ENCODE peak calls at places on chromosome 2, in seven cellular contexts. One of them, this sample, is unnamed.

GRCh38 chr2:11222845-11223244 is 67.6 kb downstream of the SLC66A3 start:
- DNase-seq in foreskin fibroblast: no peak
- DNase-seq in activated naive CD8-positive, alpha-beta T cell treated with anti-CD3 and anti-CD28 coated beads, Interleukin-2, amount 10 ng/mL, durations not matched to agents 7 days and 5 days: no peak
- DNase-seq in stimulated activated naive CD4-positive, alpha-beta T cell treated with Interleukin-2 at 50 U/mL for 16 hours: no peak
- DNase-seq in PC-3: no peak
- DNase-seq in left cardiac atrium: no peak
- DNase-seq in progenitor cell of endocrine pancreas: no peak
- DNase-seq in this sample: no peak

GRCh38 chr2:216776076-216776726 is 80.9 kb upstream of the IGFBP5 start:
- DNase-seq in foreskin fibroblast: no peak
- DNase-seq in left cardiac atrium: no peak
- DNase-seq in activated naive CD8-positive, alpha-beta T cell treated with anti-CD3 and anti-CD28 coated beads, Interleukin-2, amount 10 ng/mL, durations not matched to agents 7 days and 5 days: no peak
- DNase-seq in PC-3: no peak
- DNase-seq in progenitor cell of endocrine pancreas: no peak
- DNase-seq in stimulated activated naive CD4-positive, alpha-beta T cell treated with Interleukin-2 at 50 U/mL for 16 hours: no peak
- DNase-seq in this sample: no peak

GRCh38 chr2:126657146-126657635 is 1.2 kb downstream of the GYPC start:
- DNase-seq in progenitor cell of endocrine pancreas: no peak
- DNase-seq in left cardiac atrium: peak; percentile 62
- DNase-seq in stimulated activated naive CD4-positive, alpha-beta T cell treated with Interleukin-2 at 50 U/mL for 16 hours: peak; percentile 39
- DNase-seq in PC-3: peak; percentile 4
- DNase-seq in foreskin fibroblast: peak; percentile 96
- DNase-seq in activated naive CD8-positive, alpha-beta T cell treated with anti-CD3 and anti-CD28 coated beads, Interleukin-2, amount 10 ng/mL, durations not matched to agents 7 days and 5 days: peak; percentile 62
- DNase-seq in this sample: no peak

GRCh38 chr2:101690547-101691182 is 6.8 kb upstream of the MAP4K4 start:
- DNase-seq in stimulated activated naive CD4-positive, alpha-beta T cell treated with Interleukin-2 at 50 U/mL for 16 hours: no peak
- DNase-seq in progenitor cell of endocrine pancreas: no peak
- DNase-seq in activated naive CD8-positive, alpha-beta T cell treated with anti-CD3 and anti-CD28 coated beads, Interleukin-2, amount 10 ng/mL, durations not matched to agents 7 days and 5 days: no peak
- DNase-seq in PC-3: no peak
- DNase-seq in foreskin fibroblast: no peak
- DNase-seq in left cardiac atrium: no peak
- DNase-seq in this sample: no peak

GRCh38 chr2:100197643-100198153 is 55.3 kb upstream of the AFF3 start:
- DNase-seq in stimulated activated naive CD4-positive, alpha-beta T cell treated with Interleukin-2 at 50 U/mL for 16 hours: no peak
- DNase-seq in foreskin fibroblast: peak; percentile 33
- DNase-seq in left cardiac atrium: peak; percentile 77
- DNase-seq in PC-3: no peak
- DNase-seq in activated naive CD8-positive, alpha-beta T cell treated with anti-CD3 and anti-CD28 coated beads, Interleukin-2, amount 10 ng/mL, durations not matched to agents 7 days and 5 days: no peak
- DNase-seq in progenitor cell of endocrine pancreas: no peak
- DNase-seq in this sample: no peak

GRCh38 chr2:44582363-44583008 is 220.7 kb downstream of the CAMKMT start:
- DNase-seq in PC-3: peak; percentile 82
- DNase-seq in foreskin fibroblast: peak; percentile 65
- DNase-seq in activated naive CD8-positive, alpha-beta T cell treated with anti-CD3 and anti-CD28 coated beads, Interleukin-2, amount 10 ng/mL, durations not matched to agents 7 days and 5 days: no peak
- DNase-seq in stimulated activated naive CD4-positive, alpha-beta T cell treated with Interleukin-2 at 50 U/mL for 16 hours: no peak
- DNase-seq in progenitor cell of endocrine pancreas: no peak
- DNase-seq in left cardiac atrium: no peak
- DNase-seq in this sample: no peak

GRCh38 chr2:27177441-27178351 is 28.9 kb downstream of the TCF23 start:
- DNase-seq in stimulated activated naive CD4-positive, alpha-beta T cell treated with Interleukin-2 at 50 U/mL for 16 hours: no peak
- DNase-seq in activated naive CD8-positive, alpha-beta T cell treated with anti-CD3 and anti-CD28 coated beads, Interleukin-2, amount 10 ng/mL, durations not matched to agents 7 days and 5 days: no peak
- DNase-seq in left cardiac atrium: no peak
- DNase-seq in progenitor cell of endocrine pancreas: no peak
- DNase-seq in PC-3: no peak
- DNase-seq in foreskin fibroblast: no peak
- DNase-seq in this sample: no peak

GRCh38 chr2:24382363-24383021 is 22.2 kb upstream of the ITSN2 start:
- DNase-seq in activated naive CD8-positive, alpha-beta T cell treated with anti-CD3 and anti-CD28 coated beads, Interleukin-2, amount 10 ng/mL, durations not matched to agents 7 days and 5 days: peak; percentile 37
- DNase-seq in progenitor cell of endocrine pancreas: peak; percentile 26
- DNase-seq in stimulated activated naive CD4-positive, alpha-beta T cell treated with Interleukin-2 at 50 U/mL for 16 hours: peak; percentile 44
- DNase-seq in foreskin fibroblast: peak; percentile 80
- DNase-seq in left cardiac atrium: peak; percentile 41
- DNase-seq in PC-3: peak; percentile 78
- DNase-seq in this sample: no peak

GRCh38 chr2:109005686-109006204 is 16.7 kb upstream of the EDAR start:
- DNase-seq in activated naive CD8-positive, alpha-beta T cell treated with anti-CD3 and anti-CD28 coated beads, Interleukin-2, amount 10 ng/mL, durations not matched to agents 7 days and 5 days: no peak
- DNase-seq in progenitor cell of endocrine pancreas: no peak
- DNase-seq in PC-3: no peak
- DNase-seq in stimulated activated naive CD4-positive, alpha-beta T cell treated with Interleukin-2 at 50 U/mL for 16 hours: no peak
- DNase-seq in left cardiac atrium: peak; percentile 67
- DNase-seq in foreskin fibroblast: no peak
- DNase-seq in this sample: no peak

GRCh38 chr2:26669099-26669498 is 23.4 kb upstream of the KCNK3 start:
- DNase-seq in stimulated activated naive CD4-positive, alpha-beta T cell treated with Interleukin-2 at 50 U/mL for 16 hours: no peak
- DNase-seq in PC-3: peak; percentile 26
- DNase-seq in foreskin fibroblast: no peak
- DNase-seq in activated naive CD8-positive, alpha-beta T cell treated with anti-CD3 and anti-CD28 coated beads, Interleukin-2, amount 10 ng/mL, durations not matched to agents 7 days and 5 days: no peak
- DNase-seq in progenitor cell of endocrine pancreas: no peak
- DNase-seq in left cardiac atrium: no peak
- DNase-seq in this sample: peak; percentile 36

GRCh38 chr2:196902828-196903227 is 23.7 kb downstream of the PGAP1 start:
- DNase-seq in activated naive CD8-positive, alpha-beta T cell treated with anti-CD3 and anti-CD28 coated beads, Interleukin-2, amount 10 ng/mL, durations not matched to agents 7 days and 5 days: no peak
- DNase-seq in stimulated activated naive CD4-positive, alpha-beta T cell treated with Interleukin-2 at 50 U/mL for 16 hours: no peak
- DNase-seq in foreskin fibroblast: peak; percentile 43
- DNase-seq in left cardiac atrium: no peak
- DNase-seq in PC-3: peak; percentile 77
- DNase-seq in progenitor cell of endocrine pancreas: no peak
- DNase-seq in this sample: no peak

GRCh38 chr2:190352668-190353536 is 9.5 kb downstream of the INPP1 start:
- DNase-seq in PC-3: no peak
- DNase-seq in stimulated activated naive CD4-positive, alpha-beta T cell treated with Interleukin-2 at 50 U/mL for 16 hours: no peak
- DNase-seq in progenitor cell of endocrine pancreas: no peak
- DNase-seq in foreskin fibroblast: no peak
- DNase-seq in activated naive CD8-positive, alpha-beta T cell treated with anti-CD3 and anti-CD28 coated beads, Interleukin-2, amount 10 ng/mL, durations not matched to agents 7 days and 5 days: no peak
- DNase-seq in left cardiac atrium: peak; percentile 32
- DNase-seq in this sample: no peak

GRCh38 chr2:13884271-13884976 is 748.1 kb upstream of the LRATD1 start:
- DNase-seq in progenitor cell of endocrine pancreas: no peak
- DNase-seq in left cardiac atrium: no peak
- DNase-seq in foreskin fibroblast: no peak
- DNase-seq in activated naive CD8-positive, alpha-beta T cell treated with anti-CD3 and anti-CD28 coated beads, Interleukin-2, amount 10 ng/mL, durations not matched to agents 7 days and 5 days: no peak
- DNase-seq in PC-3: no peak
- DNase-seq in stimulated activated naive CD4-positive, alpha-beta T cell treated with Interleukin-2 at 50 U/mL for 16 hours: no peak
- DNase-seq in this sample: no peak

GRCh38 chr2:125516496-125517109 is 1139.4 kb upstream of the GYPC start:
- DNase-seq in PC-3: peak; percentile 38
- DNase-seq in progenitor cell of endocrine pancreas: no peak
- DNase-seq in foreskin fibroblast: peak; percentile 0
- DNase-seq in stimulated activated naive CD4-positive, alpha-beta T cell treated with Interleukin-2 at 50 U/mL for 16 hours: no peak
- DNase-seq in activated naive CD8-positive, alpha-beta T cell treated with anti-CD3 and anti-CD28 coated beads, Interleukin-2, amount 10 ng/mL, durations not matched to agents 7 days and 5 days: no peak
- DNase-seq in left cardiac atrium: no peak
- DNase-seq in this sample: no peak

GRCh38 chr2:521853-522530 is 155.2 kb downstream of the TMEM18 start:
- DNase-seq in activated naive CD8-positive, alpha-beta T cell treated with anti-CD3 and anti-CD28 coated beads, Interleukin-2, amount 10 ng/mL, durations not matched to agents 7 days and 5 days: no peak
- DNase-seq in progenitor cell of endocrine pancreas: no peak
- DNase-seq in foreskin fibroblast: no peak
- DNase-seq in left cardiac atrium: no peak
- DNase-seq in PC-3: no peak
- DNase-seq in stimulated activated naive CD4-positive, alpha-beta T cell treated with Interleukin-2 at 50 U/mL for 16 hours: no peak
- DNase-seq in this sample: no peak

GRCh38 chr2:172996387-172996961 is 79.2 kb upstream of the MAP3K20 start:
- DNase-seq in PC-3: peak; percentile 31
- DNase-seq in left cardiac atrium: no peak
- DNase-seq in foreskin fibroblast: peak; percentile 61
- DNase-seq in activated naive CD8-positive, alpha-beta T cell treated with anti-CD3 and anti-CD28 coated beads, Interleukin-2, amount 10 ng/mL, durations not matched to agents 7 days and 5 days: no peak
- DNase-seq in stimulated activated naive CD4-positive, alpha-beta T cell treated with Interleukin-2 at 50 U/mL for 16 hours: no peak
- DNase-seq in progenitor cell of endocrine pancreas: no peak
- DNase-seq in this sample: no peak

GRCh38 chr2:46306320-46306719 is 9.1 kb downstream of the EPAS1 start:
- DNase-seq in foreskin fibroblast: no peak
- DNase-seq in activated naive CD8-positive, alpha-beta T cell treated with anti-CD3 and anti-CD28 coated beads, Interleukin-2, amount 10 ng/mL, durations not matched to agents 7 days and 5 days: no peak
- DNase-seq in stimulated activated naive CD4-positive, alpha-beta T cell treated with Interleukin-2 at 50 U/mL for 16 hours: no peak
- DNase-seq in progenitor cell of endocrine pancreas: no peak
- DNase-seq in PC-3: peak; percentile 95
- DNase-seq in left cardiac atrium: no peak
- DNase-seq in this sample: no peak

GRCh38 chr2:27954771-27955384 is 64.3 kb downstream of the BABAM2 start:
- DNase-seq in activated naive CD8-positive, alpha-beta T cell treated with anti-CD3 and anti-CD28 coated beads, Interleukin-2, amount 10 ng/mL, durations not matched to agents 7 days and 5 days: no peak
- DNase-seq in foreskin fibroblast: peak; percentile 98
- DNase-seq in PC-3: peak; percentile 94
- DNase-seq in stimulated activated naive CD4-positive, alpha-beta T cell treated with Interleukin-2 at 50 U/mL for 16 hours: peak; percentile 54
- DNase-seq in left cardiac atrium: peak; percentile 57
- DNase-seq in progenitor cell of endocrine pancreas: no peak
- DNase-seq in this sample: no peak

GRCh38 chr2:120937736-120938131 is 202.1 kb downstream of the GLI2 start:
- DNase-seq in stimulated activated naive CD4-positive, alpha-beta T cell treated with Interleukin-2 at 50 U/mL for 16 hours: no peak
- DNase-seq in activated naive CD8-positive, alpha-beta T cell treated with anti-CD3 and anti-CD28 coated beads, Interleukin-2, amount 10 ng/mL, durations not matched to agents 7 days and 5 days: no peak
- DNase-seq in left cardiac atrium: peak; percentile 55
- DNase-seq in foreskin fibroblast: peak; percentile 64
- DNase-seq in PC-3: no peak
- DNase-seq in progenitor cell of endocrine pancreas: no peak
- DNase-seq in this sample: no peak

GRCh38 chr2:224220581-224221255 is 181.2 kb downstream of the FAM124B start:
- DNase-seq in PC-3: peak; percentile 63
- DNase-seq in left cardiac atrium: no peak
- DNase-seq in activated naive CD8-positive, alpha-beta T cell treated with anti-CD3 and anti-CD28 coated beads, Interleukin-2, amount 10 ng/mL, durations not matched to agents 7 days and 5 days: no peak
- DNase-seq in stimulated activated naive CD4-positive, alpha-beta T cell treated with Interleukin-2 at 50 U/mL for 16 hours: no peak
- DNase-seq in progenitor cell of endocrine pancreas: no peak
- DNase-seq in foreskin fibroblast: peak; percentile 71
- DNase-seq in this sample: no peak

GRCh38 chr2:226963528-226963927 is 127.7 kb downstream of the RHBDD1 start:
- DNase-seq in left cardiac atrium: no peak
- DNase-seq in progenitor cell of endocrine pancreas: no peak
- DNase-seq in foreskin fibroblast: peak; percentile 78
- DNase-seq in stimulated activated naive CD4-positive, alpha-beta T cell treated with Interleukin-2 at 50 U/mL for 16 hours: no peak
- DNase-seq in activated naive CD8-positive, alpha-beta T cell treated with anti-CD3 and anti-CD28 coated beads, Interleukin-2, amount 10 ng/mL, durations not matched to agents 7 days and 5 days: no peak
- DNase-seq in PC-3: peak; percentile 71
- DNase-seq in this sample: no peak

GRCh38 chr2:85949280-85949679 is 60.5 kb upstream of the ST3GAL5 start:
- DNase-seq in left cardiac atrium: peak; percentile 66
- DNase-seq in PC-3: no peak
- DNase-seq in foreskin fibroblast: no peak
- DNase-seq in stimulated activated naive CD4-positive, alpha-beta T cell treated with Interleukin-2 at 50 U/mL for 16 hours: no peak
- DNase-seq in progenitor cell of endocrine pancreas: no peak
- DNase-seq in activated naive CD8-positive, alpha-beta T cell treated with anti-CD3 and anti-CD28 coated beads, Interleukin-2, amount 10 ng/mL, durations not matched to agents 7 days and 5 days: no peak
- DNase-seq in this sample: no peak

GRCh38 chr2:119937680-119938079 is 75.2 kb upstream of the EPB41L5 start:
- DNase-seq in left cardiac atrium: no peak
- DNase-seq in foreskin fibroblast: no peak
- DNase-seq in stimulated activated naive CD4-positive, alpha-beta T cell treated with Interleukin-2 at 50 U/mL for 16 hours: no peak
- DNase-seq in activated naive CD8-positive, alpha-beta T cell treated with anti-CD3 and anti-CD28 coated beads, Interleukin-2, amount 10 ng/mL, durations not matched to agents 7 days and 5 days: no peak
- DNase-seq in PC-3: no peak
- DNase-seq in progenitor cell of endocrine pancreas: no peak
- DNase-seq in this sample: no peak

GRCh38 chr2:112182581-112183034 is 44.4 kb downstream of the FBLN7 start:
- DNase-seq in activated naive CD8-positive, alpha-beta T cell treated with anti-CD3 and anti-CD28 coated beads, Interleukin-2, amount 10 ng/mL, durations not matched to agents 7 days and 5 days: no peak
- DNase-seq in left cardiac atrium: no peak
- DNase-seq in progenitor cell of endocrine pancreas: no peak
- DNase-seq in stimulated activated naive CD4-positive, alpha-beta T cell treated with Interleukin-2 at 50 U/mL for 16 hours: peak; percentile 31
- DNase-seq in foreskin fibroblast: no peak
- DNase-seq in PC-3: no peak
- DNase-seq in this sample: no peak

GRCh38 chr2:1509271-1509995 is 96.2 kb downstream of the TPO start:
- DNase-seq in foreskin fibroblast: no peak
- DNase-seq in stimulated activated naive CD4-positive, alpha-beta T cell treated with Interleukin-2 at 50 U/mL for 16 hours: no peak
- DNase-seq in PC-3: no peak
- DNase-seq in activated naive CD8-positive, alpha-beta T cell treated with anti-CD3 and anti-CD28 coated beads, Interleukin-2, amount 10 ng/mL, durations not matched to agents 7 days and 5 days: peak; percentile 35
- DNase-seq in progenitor cell of endocrine pancreas: no peak
- DNase-seq in left cardiac atrium: peak; percentile 41
- DNase-seq in this sample: peak; percentile 27

GRCh38 chr2:54772110-54772509 is 48.6 kb downstream of the EML6 start:
- DNase-seq in left cardiac atrium: no peak
- DNase-seq in progenitor cell of endocrine pancreas: no peak
- DNase-seq in PC-3: peak; percentile 78
- DNase-seq in foreskin fibroblast: peak; percentile 60
- DNase-seq in activated naive CD8-positive, alpha-beta T cell treated with anti-CD3 and anti-CD28 coated beads, Interleukin-2, amount 10 ng/mL, durations not matched to agents 7 days and 5 days: no peak
- DNase-seq in stimulated activated naive CD4-positive, alpha-beta T cell treated with Interleukin-2 at 50 U/mL for 16 hours: no peak
- DNase-seq in this sample: no peak

GRCh38 chr2:15893689-15894325 is 46.5 kb upstream of the MYCN start:
- DNase-seq in foreskin fibroblast: no peak
- DNase-seq in left cardiac atrium: no peak
- DNase-seq in PC-3: no peak
- DNase-seq in activated naive CD8-positive, alpha-beta T cell treated with anti-CD3 and anti-CD28 coated beads, Interleukin-2, amount 10 ng/mL, durations not matched to agents 7 days and 5 days: no peak
- DNase-seq in progenitor cell of endocrine pancreas: no peak
- DNase-seq in stimulated activated naive CD4-positive, alpha-beta T cell treated with Interleukin-2 at 50 U/mL for 16 hours: no peak
- DNase-seq in this sample: no peak

GRCh38 chr2:32932825-32933755 is 13.7 kb upstream of the LTBP1 start:
- DNase-seq in foreskin fibroblast: no peak
- DNase-seq in PC-3: peak; percentile 46
- DNase-seq in stimulated activated naive CD4-positive, alpha-beta T cell treated with Interleukin-2 at 50 U/mL for 16 hours: no peak
- DNase-seq in left cardiac atrium: no peak
- DNase-seq in progenitor cell of endocrine pancreas: no peak
- DNase-seq in activated naive CD8-positive, alpha-beta T cell treated with anti-CD3 and anti-CD28 coated beads, Interleukin-2, amount 10 ng/mL, durations not matched to agents 7 days and 5 days: no peak
- DNase-seq in this sample: no peak

GRCh38 chr2:133390151-133390550 is 178.1 kb downstream of the NCKAP5 start:
- DNase-seq in activated naive CD8-positive, alpha-beta T cell treated with anti-CD3 and anti-CD28 coated beads, Interleukin-2, amount 10 ng/mL, durations not matched to agents 7 days and 5 days: no peak
- DNase-seq in stimulated activated naive CD4-positive, alpha-beta T cell treated with Interleukin-2 at 50 U/mL for 16 hours: no peak
- DNase-seq in foreskin fibroblast: peak; percentile 27
- DNase-seq in left cardiac atrium: no peak
- DNase-seq in PC-3: peak; percentile 58
- DNase-seq in progenitor cell of endocrine pancreas: no peak
- DNase-seq in this sample: no peak